ENCODE peak calls at places on chromosomes 5 and 9, in six cellular contexts. T, X, Z, F, K and L are unnamed samples.

GRCh38 chr5:108642170-108642906 is 105.4 kb upstream of the FER start:
- DNase-seq in T (no peak), X (no peak), Z (peak; percentile 69), F (peak; percentile 20), K (peak; percentile 78), L (peak; percentile 48)

GRCh38 chr5:172453986-172454354 is 355 bp downstream of the SH3PXD2B start:
- DNase-seq in T (peak; percentile 81), X (no peak), Z (no peak), F (peak; percentile 70), K (peak; percentile 64), L (no peak)

GRCh38 chr9:95507456-95508241 is 9.1 kb downstream of the PTCH1 start:
- DNase-seq in T (no peak), X (no peak), Z (peak; percentile 69), F (peak; percentile 69), K (peak; percentile 50), L (peak; percentile 71)

GRCh38 chr5:174688441-174689354 is 35.7 kb upstream of the MSX2 start:
- DNase-seq in T (no peak), X (no peak), Z (no peak), F (no peak), K (no peak), L (no peak)

GRCh38 chr9:114035845-114036785 is 42.0 kb downstream of the AMBP start:
- DNase-seq in T (no peak), X (no peak), Z (peak; percentile 50), F (no peak), K (peak; percentile 9), L (no peak)

GRCh38 chr5:74396913-74397606 is 243.5 kb downstream of the ENC1 start:
- DNase-seq in T (no peak), X (no peak), Z (no peak), F (no peak), K (no peak), L (no peak)

GRCh38 chr5:88393082-88393481 is 124.4 kb upstream of the TMEM161B start:
- DNase-seq in T (no peak), X (no peak), Z (no peak), F (no peak), K (no peak), L (no peak)

GRCh38 chr9:11011696-11012095 is 398.9 kb upstream of the PTPRD start:
- DNase-seq in T (peak; percentile 39), X (no peak), Z (no peak), F (no peak), K (no peak), L (no peak)

GRCh38 chr5:132434391-132434790 is 56.2 kb downstream of the IRF1 start:
- DNase-seq in T (no peak), X (no peak), Z (peak; percentile 19), F (peak; percentile 2), K (no peak), L (no peak)

GRCh38 chr5:16727937-16728336 is 111.1 kb upstream of the RETREG1 start:
- DNase-seq in T (no peak), X (no peak), Z (no peak), F (no peak), K (no peak), L (no peak)

GRCh38 chr5:81835813-81836458 is 85.0 kb upstream of the SSBP2 start:
- DNase-seq in T (no peak), X (no peak), Z (no peak), F (no peak), K (no peak), L (no peak)

GRCh38 chr5:74567351-74567870 is 73.1 kb downstream of the ENC1 start:
- DNase-seq in T (no peak), X (no peak), Z (no peak), F (no peak), K (no peak), L (no peak)

GRCh38 chr9:21504894-21505293 is 22.8 kb upstream of the IFNE start:
- DNase-seq in T (no peak), X (no peak), Z (no peak), F (no peak), K (no peak), L (no peak)

GRCh38 chr5:123937230-123937629 is 425.3 kb downstream of the CSNK1G3 start:
- DNase-seq in T (no peak), X (no peak), Z (no peak), F (no peak), K (peak; percentile 39), L (no peak)

GRCh38 chr5:177428574-177429217 is 2.2 kb downstream of the GRK6 start:
- DNase-seq in T (no peak), X (no peak), Z (no peak), F (no peak), K (no peak), L (no peak)

GRCh38 chr5:177427919-177428573 is 1.6 kb downstream of the GRK6 start:
- DNase-seq in T (peak; percentile 56), X (no peak), Z (no peak), F (no peak), K (no peak), L (peak; percentile 27)

GRCh38 chr5:177430146-177430951 is 3.9 kb downstream of the GRK6 start:
- DNase-seq in T (peak; percentile 55), X (no peak), Z (no peak), F (no peak), K (no peak), L (no peak)

GRCh38 chr5:177430972-177431316 is 4.5 kb downstream of the GRK6 start:
- DNase-seq in T (peak; percentile 49), X (no peak), Z (no peak), F (no peak), K (no peak), L (no peak)

DNA sequence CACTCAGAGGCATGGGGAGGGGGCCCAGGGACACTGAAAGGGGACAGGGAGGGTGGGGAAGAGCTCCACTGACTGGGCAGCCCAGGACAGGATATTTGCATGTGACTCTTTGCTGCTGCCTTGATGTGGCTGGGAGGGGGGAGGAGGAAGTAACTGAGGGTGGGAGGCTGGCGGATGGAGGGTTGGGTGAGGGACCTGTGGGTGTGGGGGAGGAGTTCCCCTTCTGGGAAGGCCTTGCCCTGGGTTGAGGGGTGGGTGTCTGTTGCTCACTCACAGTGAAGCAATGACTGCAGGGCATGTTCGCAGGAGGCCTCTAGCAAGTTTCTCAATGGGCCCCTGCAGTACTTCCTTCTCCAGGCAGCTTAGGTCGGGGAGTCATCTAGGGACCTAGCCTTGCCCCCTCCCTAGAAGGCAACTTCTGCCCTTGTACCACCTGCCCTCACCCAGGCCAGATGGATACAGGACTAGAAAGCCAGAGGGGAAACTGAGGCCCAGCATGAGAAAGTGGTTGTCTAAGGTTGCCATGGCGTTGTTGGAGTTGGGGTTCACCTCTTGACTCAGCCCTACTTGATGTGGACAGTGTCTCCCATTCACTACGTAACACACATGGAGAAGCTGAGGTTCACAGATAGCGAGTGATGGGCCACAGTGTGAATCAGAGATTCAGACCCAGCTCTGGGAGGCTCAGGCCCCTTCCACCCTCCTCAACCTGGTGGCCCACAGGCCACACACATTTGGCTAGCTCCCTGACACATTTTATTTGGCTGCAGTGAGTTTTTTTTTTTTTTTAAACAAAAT is 3.0 kb downstream of the GRK6 start:
- DNase-seq in T (no peak), X (peak; percentile 76), Z (peak; percentile 82), F (no peak), K (peak; percentile 61), L (peak; percentile 75)
- H3K36me3 ChIP-seq in T (peaks cover 23% of the 10 kb centered on the region), X (peaks cover 27% of the 10 kb centered on the region), Z (peaks cover 40% of the 10 kb centered on the region), F (no peaks in the 10 kb centered on the region), K (peaks cover 25% of the 10 kb centered on the region), L (peaks cover 33% of the 10 kb centered on the region)

DNA sequence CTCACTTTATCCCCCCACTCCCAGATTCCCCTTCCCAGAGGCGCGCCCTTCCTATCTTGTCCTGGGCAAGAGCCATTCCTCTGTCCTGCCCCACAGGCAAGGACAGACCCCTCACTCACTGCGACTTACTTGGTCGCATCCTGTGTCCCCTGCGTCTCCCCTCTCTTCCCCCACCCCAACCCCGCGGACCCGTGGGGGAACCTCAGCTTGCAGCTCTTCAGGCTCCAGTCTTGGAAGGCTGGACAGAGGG is 542 bp downstream of the GGTA1 start:
- DNase-seq in T (no peak), X (no peak), Z (no peak), F (peak; percentile 23), K (no peak), L (no peak)
- H3K36me3 ChIP-seq in T (no peaks in the 10 kb centered on the region), X (no peaks in the 10 kb centered on the region), Z (no peaks in the 10 kb centered on the region), F (no peaks in the 10 kb centered on the region), K (no peaks in the 10 kb centered on the region), L (no peaks in the 10 kb centered on the region)

GRCh38 chr5:150126921-150127265 is 28.8 kb downstream of the PDGFRB start:
- DNase-seq in T (no peak), X (no peak), Z (no peak), F (no peak), K (no peak), L (no peak)
- H3K36me3 ChIP-seq in T (no peaks in the 10 kb centered on the region), X (no peaks in the 10 kb centered on the region), Z (peaks cover 98% of the 10 kb centered on the region), F (no peaks in the 10 kb centered on the region), K (peaks cover 9% of the 10 kb centered on the region), L (no peaks in the 10 kb centered on the region)

GRCh38 chr5:29524197-29524596 is 1669.3 kb upstream of the CDH6 start:
- DNase-seq in T (no peak), X (no peak), Z (no peak), F (no peak), K (no peak), L (no peak)
- H3K36me3 ChIP-seq in T (no peaks in the 10 kb centered on the region), X (no peaks in the 10 kb centered on the region), Z (no peaks in the 10 kb centered on the region), F (no peaks in the 10 kb centered on the region), K (no peaks in the 10 kb centered on the region), L (no peaks in the 10 kb centered on the region)